ENCODE peak calls at places on chromosomes 11 and 22, in ten cellular contexts. K, P, R, L, C, W, Q, E, M and F are unnamed samples.

GRCh38 chr22:24201681-24202590 is 20.6 kb downstream of the SUSD2 start:
- DNase-seq in C (no peak), W (no peak), R (peak), M (no peak), P (no peak), Q (no peak), E (no peak), K (peak), L (no peak), F (no peak)

GRCh38 chr22:22841598-22841997 is 46.0 kb upstream of the IGLL5 start:
- DNase-seq in W (no peak), E (no peak), L (no peak), C (no peak), P (no peak), M (no peak), K (no peak), Q (no peak), R (no peak), F (no peak)

GRCh38 chr11:128550967-128551522 is 36.3 kb downstream of the ETS1 start:
- DNase-seq in E (no peak), L (no peak), K (no peak), C (no peak), Q (no peak), R (no peak), P (no peak), W (no peak), M (no peak), F (no peak)

GRCh38 chr11:45208135-45208534 is 61.7 kb downstream of the PRDM11 start:
- DNase-seq in E (no peak), W (no peak), R (no peak), L (no peak), K (no peak), P (no peak), M (no peak), Q (no peak), C (no peak), F (no peak)

GRCh38 chr11:84140386-84141169 is 854.4 kb upstream of the CCDC90B start:
- DNase-seq in M (no peak), Q (no peak), W (no peak), E (no peak), C (no peak), R (no peak), K (peak), L (no peak), P (no peak), F (no peak)

GRCh38 chr11:29395555-29396072 is 621.2 kb downstream of the KCNA4 start:
- DNase-seq in P (no peak), M (no peak), E (no peak), C (no peak), R (no peak), W (no peak), Q (no peak), K (no peak), L (no peak), F (no peak)

GRCh38 chr11:135075740-135076139 is 663.7 kb upstream of the B3GAT1 start:
- DNase-seq in Q (peak), R (peak), L (no peak), W (peak), C (peak), P (peak), M (peak), E (peak), K (peak), F (no peak)

GRCh38 chr11:105144887-105145286 is 5.3 kb upstream of the CARD18 start:
- DNase-seq in K (peak), M (peak), R (peak), C (no peak), E (no peak), L (peak), Q (no peak), P (no peak), W (no peak), F (peak)

GRCh38 chr11:83549984-83550667 is 264.0 kb upstream of the CCDC90B start:
- DNase-seq in Q (no peak), P (no peak), E (no peak), R (no peak), C (no peak), L (no peak), K (no peak), W (no peak), M (no peak), F (no peak)

GRCh38 chr11:117380676-117381075 is 53.0 kb downstream of the CEP164 start:
- DNase-seq in R (no peak), W (no peak), Q (no peak), L (no peak), P (no peak), C (no peak), K (no peak), E (no peak), M (no peak), F (no peak)

GRCh38 chr11:72770799-72771198 is 18.6 kb upstream of the ARAP1 start:
- DNase-seq in M (no peak), W (no peak), L (no peak), C (no peak), R (no peak), E (no peak), P (no peak), K (no peak), Q (no peak), F (no peak)

GRCh38 chr22:48153726-48154125 is 1391.3 kb downstream of the TBC1D22A start:
- DNase-seq in K (no peak), W (no peak), Q (no peak), C (no peak), M (no peak), P (no peak), L (no peak), E (no peak), R (no peak), F (no peak)

GRCh38 chr11:65150513-65151271 is 16.4 kb upstream of the SYVN1 start:
- DNase-seq in L (peak), C (no peak), K (peak), P (peak), W (peak), R (peak), M (peak), Q (peak), E (peak), F (peak)

GRCh38 chr22:48652796-48653195 is 1174.9 kb downstream of the BRD1 start:
- DNase-seq in E (no peak), M (no peak), R (no peak), C (no peak), Q (no peak), W (no peak), L (no peak), K (no peak), P (no peak), F (no peak)

GRCh38 chr22:25368271-25368670 is 148.8 kb downstream of the CRYBB2 start:
- DNase-seq in W (peak), L (peak), C (no peak), Q (peak), P (peak), E (peak), M (peak), R (peak), K (peak), F (peak)

GRCh38 chr11:64934765-64935633 is 694 bp downstream of the GPHA2 start:
- DNase-seq in C (no peak), L (no peak), R (no peak), P (no peak), E (no peak), K (no peak), Q (peak), W (no peak), M (no peak), F (no peak)

GRCh38 chr11:23539556-23539955 is 679.3 kb upstream of the CCDC179 start:
- DNase-seq in K (peak), Q (no peak), M (no peak), C (no peak), L (peak), E (no peak), W (no peak), R (no peak), P (no peak), F (no peak)
- H3K4me3 ChIP-seq in K (no peak), Q (no peak), M (no peak), C (no peak), L (no peak), E (no peak), W (no peak), R (no peak), P (no peak), F (no peak)

GRCh38 chr22:50196256-50196655 is 4.6 kb upstream of the SELENOO start:
- DNase-seq in K (no peak), C (no peak), W (no peak), Q (no peak), M (no peak), L (no peak), E (no peak), P (no peak), R (no peak), F (no peak)
- TF ChIP-seq CTCF in K (no peak), C (no peak), W (no peak), Q (no peak), M (no peak), L (no peak), E (no peak), P (no peak), R (no peak), F (no peak)

DNA sequence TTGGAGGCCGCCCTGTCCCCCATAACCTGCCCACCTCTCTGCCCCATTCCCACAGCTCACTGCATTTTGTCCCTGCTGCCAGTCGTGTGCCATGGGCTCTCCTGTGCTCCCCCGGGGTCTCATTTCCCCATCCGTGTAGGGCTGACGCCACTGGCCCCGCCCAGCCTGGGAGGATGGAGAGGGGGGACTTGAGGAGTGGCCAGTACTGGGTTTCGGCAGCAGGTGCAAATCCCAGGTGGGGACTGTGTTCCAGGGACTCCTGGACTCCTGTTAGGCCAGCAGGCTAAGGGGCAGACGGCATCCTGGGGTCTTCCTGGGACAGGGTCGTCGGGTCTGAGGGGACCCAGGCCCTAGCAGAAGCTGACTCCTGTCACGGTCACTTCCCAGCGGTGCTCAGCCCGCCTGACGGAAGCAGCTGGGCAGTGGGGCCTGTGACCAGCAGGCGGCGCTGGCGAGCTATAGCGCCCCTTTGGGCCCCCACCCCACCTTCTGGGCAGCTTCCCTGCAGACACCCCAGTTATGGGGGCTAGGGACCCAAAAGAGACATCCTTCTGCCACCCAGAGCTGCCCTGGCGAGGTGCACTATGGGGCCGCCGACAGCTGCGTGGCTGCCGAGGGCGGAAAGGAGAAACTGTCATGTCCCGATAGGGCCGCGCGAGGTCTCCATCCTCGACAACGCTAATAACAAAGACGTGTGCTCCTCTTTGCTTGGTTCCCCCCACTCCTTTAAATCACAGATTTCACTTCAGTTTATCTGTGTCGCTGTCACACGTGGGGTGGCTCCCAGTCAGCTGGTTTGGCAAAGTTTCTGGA is 979 bp upstream of the MYO7A start:
- DNase-seq in L (no peak), P (peak), K (peak), E (peak), R (peak), M (peak), Q (peak), C (peak), W (peak), F (no peak)
- H3K4me3 ChIP-seq in L (peak), P (no peak), K (peak), E (peak), R (peak), M (peak), Q (peak), C (peak), W (peak), F (peak)

DNA sequence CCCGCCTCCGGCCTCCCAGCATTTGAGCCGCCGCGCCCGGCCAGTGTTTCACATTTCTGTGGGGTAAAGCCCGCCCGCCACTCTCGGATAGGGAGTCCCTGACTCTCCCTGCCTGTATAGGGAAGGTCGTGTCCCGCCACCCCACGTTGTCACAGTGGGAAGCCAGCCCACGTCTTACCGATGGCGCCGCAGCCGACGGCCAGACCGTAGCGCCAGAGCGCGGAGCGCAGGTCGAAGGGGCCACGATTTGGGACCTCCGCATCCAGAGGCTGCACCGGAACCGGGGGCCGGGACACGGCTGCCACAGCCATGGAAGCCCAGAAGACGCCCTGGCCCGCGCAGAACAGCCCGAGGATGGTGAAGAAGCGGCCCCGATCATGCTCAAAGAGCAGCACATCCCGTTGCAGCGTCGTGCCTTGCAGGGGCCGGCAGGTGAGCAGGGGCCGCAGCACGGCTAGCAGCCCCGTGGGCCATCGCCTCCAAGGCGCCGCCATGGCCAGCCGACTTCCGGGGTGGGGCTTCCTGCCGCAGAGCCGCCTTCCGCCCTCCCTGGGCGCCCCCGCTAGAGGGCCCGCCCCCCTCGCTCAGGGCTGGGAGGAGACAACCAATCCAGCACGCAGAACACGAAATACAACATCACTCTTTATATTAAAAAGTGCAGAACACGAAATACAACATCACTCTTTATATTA is at the start of gene TMEM223:
- DNase-seq in W (peak), L (no peak), R (peak), M (peak), P (peak), E (peak), Q (peak), C (peak), K (peak), F (no peak)
- TF ChIP-seq CTCF in W (no peak), L (no peak), R (peak), M (no peak), P (no peak), E (no peak), Q (no peak), C (peak), K (no peak), F (peak)

DNA sequence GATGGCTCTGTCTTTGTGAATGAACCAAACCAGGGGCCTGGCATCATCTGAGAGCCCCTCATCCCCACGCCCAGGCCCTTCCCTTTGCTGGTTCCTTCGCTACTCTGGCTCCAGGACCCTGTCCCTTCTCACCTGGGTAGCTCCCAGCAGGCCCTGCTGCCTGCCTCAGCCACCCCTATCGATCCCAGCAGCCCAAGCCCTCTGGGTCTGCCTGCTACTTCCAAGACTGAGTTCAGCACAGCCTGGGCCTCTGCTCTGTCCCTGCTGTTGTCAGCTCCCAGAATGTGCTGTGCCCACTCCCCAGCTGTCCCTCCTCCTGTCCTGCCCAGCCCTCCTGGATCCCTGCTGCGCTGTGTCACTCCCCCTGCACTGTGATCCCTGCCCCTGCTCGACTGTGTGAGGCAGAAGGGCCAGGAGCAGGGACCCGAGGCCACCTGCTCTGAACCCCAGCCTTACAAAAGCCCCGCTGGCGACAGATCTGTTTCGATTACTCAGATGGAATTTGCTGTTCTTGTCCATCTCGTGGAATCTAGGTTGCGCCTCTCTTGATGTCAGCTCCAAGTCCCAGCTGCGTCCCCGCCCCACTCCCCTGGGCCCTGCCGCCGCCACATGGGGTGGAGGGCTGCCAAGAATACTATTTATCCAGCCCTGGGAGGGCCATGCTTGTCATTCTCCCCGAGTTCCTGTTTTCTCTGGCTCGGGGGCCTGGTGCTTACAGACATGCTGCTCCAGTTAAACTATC is 13.0 kb downstream of the MRPL21 start:
- DNase-seq in E (peak), R (peak), C (no peak), M (peak), P (no peak), Q (peak), L (peak), W (peak), K (peak), F (peak)
- H3K4me3 ChIP-seq in E (no peak), R (no peak), C (no peak), M (no peak), P (no peak), Q (no peak), L (no peak), W (peak), K (no peak), F (peak)

GRCh38 chr22:46027219-46028068 is 50.5 kb upstream of the WNT7B start:
- DNase-seq in C (peak), K (no peak), M (no peak), W (peak), Q (peak), E (peak), L (no peak), P (no peak), R (no peak), F (no peak)
- TF ChIP-seq CTCF in C (no peak), K (no peak), M (no peak), W (peak), Q (no peak), E (no peak), L (no peak), P (no peak), R (no peak), F (no peak)

DNA sequence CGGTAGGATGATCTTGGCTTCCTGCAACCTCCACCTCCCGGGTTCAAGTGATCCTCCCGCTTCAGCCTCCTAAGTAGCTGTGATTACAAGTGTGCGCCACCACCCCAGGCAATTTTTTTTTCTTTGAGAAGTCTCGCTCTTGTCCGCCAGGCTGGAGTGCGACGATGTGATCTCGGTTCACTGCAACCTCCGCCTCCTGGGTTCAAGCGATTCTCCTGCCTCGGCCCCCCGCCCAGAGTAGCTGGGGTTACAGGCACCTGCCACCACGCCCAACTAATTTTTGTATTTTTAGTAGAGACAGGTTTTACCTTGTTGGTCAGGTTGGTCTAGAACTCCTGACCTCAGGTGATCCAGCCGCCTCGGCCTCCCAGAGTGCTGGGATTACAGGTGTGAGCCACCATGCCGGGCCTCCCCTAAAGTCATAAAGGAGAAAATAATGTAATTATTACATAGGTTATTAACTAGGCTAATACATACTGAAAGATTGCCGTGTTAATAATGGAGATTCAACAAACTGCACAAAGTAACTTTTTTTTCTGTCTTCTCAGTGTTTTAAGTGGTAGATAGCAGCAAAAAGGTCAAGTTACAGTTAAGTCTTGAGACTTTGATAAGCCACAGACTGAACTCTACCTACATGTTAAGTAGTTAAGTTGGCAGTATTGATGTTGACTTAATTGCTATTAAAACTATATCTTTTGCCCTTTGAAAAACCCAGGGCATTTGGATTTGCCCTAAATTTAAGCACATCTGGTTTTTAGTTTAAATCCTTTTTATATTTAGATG is 3.9 kb downstream of the CAPRIN1 start:
- DNase-seq in E (no peak), Q (no peak), R (no peak), K (no peak), P (no peak), L (no peak), M (no peak), W (no peak), C (no peak), F (no peak)
- H3K4me3 ChIP-seq in E (no peak), Q (peak), R (no peak), K (no peak), P (peak), L (no peak), M (no peak), W (peak), C (peak), F (no peak)